ENCODE peak calls at places on chromosomes 1 and 21, in five cellular contexts. One of them, this sample, is unnamed.

GRCh38 chr21:32411366-32412161 is 942 bp upstream of the EVA1C start:
- DNase-seq in body of pancreas: peak; percentile 93
- DNase-seq in cardiac muscle cell: peak; percentile 25
- DNase-seq in PC-3: peak; percentile 66
- DNase-seq in prostate gland: peak; percentile 93
- DNase-seq in this sample: peak; percentile 94

GRCh38 chr1:155079487-155080249 is 1.0 kb downstream of the EFNA3 start:
- DNase-seq in PC-3: no peak
- DNase-seq in body of pancreas: peak; percentile 39
- DNase-seq in cardiac muscle cell: peak; percentile 59
- DNase-seq in prostate gland: no peak
- DNase-seq in this sample: peak; percentile 47

GRCh38 chr1:7177021-7177420 is 391.8 kb downstream of the CAMTA1 start:
- DNase-seq in prostate gland: no peak
- DNase-seq in PC-3: no peak
- DNase-seq in cardiac muscle cell: no peak
- DNase-seq in body of pancreas: no peak
- DNase-seq in this sample: no peak

GRCh38 chr1:193402032-193402431 is 215.6 kb upstream of the B3GALT2 start:
- DNase-seq in cardiac muscle cell: no peak
- DNase-seq in prostate gland: no peak
- DNase-seq in PC-3: no peak
- DNase-seq in body of pancreas: no peak
- DNase-seq in this sample: no peak

GRCh38 chr1:154352245-154352580 is 26.9 kb downstream of the ATP8B2 start:
- DNase-seq in PC-3: no peak
- DNase-seq in cardiac muscle cell: no peak
- DNase-seq in prostate gland: no peak
- DNase-seq in body of pancreas: no peak
- DNase-seq in this sample: no peak

GRCh38 chr1:150876111-150876434 is 326 bp downstream of the ARNT start:
- DNase-seq in body of pancreas: no peak
- DNase-seq in prostate gland: no peak
- DNase-seq in PC-3: peak; percentile 52
- DNase-seq in cardiac muscle cell: peak; percentile 84
- DNase-seq in this sample: peak; percentile 85

GRCh38 chr1:200644021-200644420 is 23.5 kb upstream of the KIF14 start:
- DNase-seq in cardiac muscle cell: no peak
- DNase-seq in body of pancreas: no peak
- DNase-seq in prostate gland: no peak
- DNase-seq in PC-3: no peak
- DNase-seq in this sample: no peak

GRCh38 chr1:195663549-195664280 is 944.5 kb downstream of the KCNT2 start:
- DNase-seq in prostate gland: no peak
- DNase-seq in cardiac muscle cell: no peak
- DNase-seq in body of pancreas: no peak
- DNase-seq in PC-3: peak; percentile 65
- DNase-seq in this sample: peak; percentile 68

GRCh38 chr1:38045431-38046332 is 911 bp downstream of the POU3F1 start:
- DNase-seq in cardiac muscle cell: peak; percentile 35
- DNase-seq in prostate gland: no peak
- DNase-seq in PC-3: no peak
- DNase-seq in body of pancreas: peak; percentile 45
- DNase-seq in this sample: peak; percentile 13

GRCh38 chr1:43719063-43719462 is 11.7 kb downstream of the ST3GAL3 start:
- DNase-seq in cardiac muscle cell: no peak
- DNase-seq in PC-3: no peak
- DNase-seq in prostate gland: no peak
- DNase-seq in body of pancreas: no peak
- DNase-seq in this sample: peak; percentile 59

GRCh38 chr1:201954263-201955008 is 867 bp upstream of the TIMM17A start:
- DNase-seq in cardiac muscle cell: no peak
- DNase-seq in body of pancreas: no peak
- DNase-seq in PC-3: no peak
- DNase-seq in prostate gland: no peak
- DNase-seq in this sample: no peak

GRCh38 chr21:36203603-36203889 is 46.9 kb downstream of the DOP1B start:
- DNase-seq in cardiac muscle cell: no peak
- DNase-seq in PC-3: peak; percentile 86
- DNase-seq in body of pancreas: peak; percentile 55
- DNase-seq in prostate gland: no peak
- DNase-seq in this sample: peak; percentile 74

DNA sequence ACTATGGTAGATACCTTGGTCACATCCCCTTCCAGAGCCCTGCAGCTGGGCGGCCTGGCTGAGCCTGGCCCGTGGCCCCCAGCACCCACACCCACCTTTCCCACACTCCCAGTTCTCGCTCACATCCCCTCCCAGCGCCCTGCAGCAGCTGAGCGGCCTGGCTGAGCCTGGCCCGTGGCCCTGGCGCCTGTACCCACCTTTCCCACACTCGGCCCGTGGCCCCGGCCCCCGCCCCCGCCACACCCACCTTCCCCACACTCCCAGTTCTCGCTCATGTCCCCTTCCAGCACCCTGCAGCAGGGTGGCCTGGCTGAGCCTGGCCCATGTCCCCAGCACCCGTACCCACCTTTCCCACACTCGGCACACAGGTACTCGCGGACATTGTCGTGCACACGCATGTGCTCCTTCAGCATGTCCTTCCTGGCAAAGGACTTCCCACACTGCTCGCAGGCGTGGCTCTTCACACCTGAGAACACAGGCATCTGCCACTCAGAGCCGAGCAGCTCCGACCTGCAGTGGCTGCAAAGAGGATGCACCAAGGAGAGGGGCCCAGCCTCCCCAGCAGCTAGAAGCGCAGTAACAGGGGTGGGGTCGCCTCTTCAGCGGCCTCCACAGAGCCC is 52.5 kb upstream of the RIPK4 start:
- DNase-seq in prostate gland: no peak
- DNase-seq in cardiac muscle cell: no peak
- DNase-seq in PC-3: no peak
- DNase-seq in body of pancreas: no peak
- DNase-seq in this sample: no peak
- H3K4me1 ChIP-seq in prostate gland: no peaks in the 10 kb centered on the region
- H3K4me1 ChIP-seq in cardiac muscle cell: no peaks in the 10 kb centered on the region
- H3K4me1 ChIP-seq in PC-3: peaks cover 15% of the 10 kb centered on the region
- H3K4me1 ChIP-seq in body of pancreas: peaks cover 7% of the 10 kb centered on the region
- H3K4me1 ChIP-seq in this sample: peaks cover 10% of the 10 kb centered on the region

GRCh38 chr1:46461017-46461808 is 28.4 kb upstream of the DMBX1 start:
- DNase-seq in cardiac muscle cell: no peak
- DNase-seq in PC-3: no peak
- DNase-seq in body of pancreas: no peak
- DNase-seq in prostate gland: no peak
- DNase-seq in this sample: no peak
- H3K27me3 ChIP-seq in cardiac muscle cell: peaks cover 67% of the 10 kb centered on the region
- H3K27me3 ChIP-seq in PC-3: no peaks in the 10 kb centered on the region
- H3K27me3 ChIP-seq in body of pancreas: no peaks in the 10 kb centered on the region
- H3K27me3 ChIP-seq in prostate gland: no peaks in the 10 kb centered on the region
- H3K27me3 ChIP-seq in this sample: peaks cover 76% of the 10 kb centered on the region

DNA sequence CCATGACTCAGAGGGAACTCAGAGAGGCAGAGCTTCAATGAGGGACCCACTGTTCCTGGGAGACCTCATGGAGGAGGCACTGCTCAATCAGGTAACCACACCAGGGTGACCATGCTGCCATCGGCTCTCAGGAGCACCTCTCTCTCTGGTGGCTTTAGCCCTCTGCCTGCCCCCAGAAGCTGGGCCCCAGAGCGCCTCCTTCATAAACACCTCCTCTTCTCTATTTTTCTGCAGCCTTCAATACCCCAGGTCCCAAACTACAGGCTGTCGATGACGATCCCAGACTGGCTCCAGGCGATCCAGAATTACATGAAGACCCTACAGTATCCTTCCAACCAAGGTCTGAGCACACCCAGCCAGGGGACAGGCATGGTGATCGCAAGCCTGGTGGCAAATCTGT is 10.6 kb downstream of the VASH2 start:
- DNase-seq in prostate gland: no peak
- DNase-seq in cardiac muscle cell: no peak
- DNase-seq in PC-3: no peak
- DNase-seq in body of pancreas: no peak
- DNase-seq in this sample: no peak
- H3K4me1 ChIP-seq in prostate gland: no peaks in the 10 kb centered on the region
- H3K4me1 ChIP-seq in cardiac muscle cell: no peaks in the 10 kb centered on the region
- H3K4me1 ChIP-seq in PC-3: no peaks in the 10 kb centered on the region
- H3K4me1 ChIP-seq in body of pancreas: no peaks in the 10 kb centered on the region
- H3K4me1 ChIP-seq in this sample: no peaks in the 10 kb centered on the region

GRCh38 chr1:118973536-118974160 is 14.5 kb downstream of the TBX15 start:
- DNase-seq in body of pancreas: no peak
- DNase-seq in cardiac muscle cell: no peak
- DNase-seq in PC-3: no peak
- DNase-seq in prostate gland: no peak
- DNase-seq in this sample: no peak
- H3K27me3 ChIP-seq in body of pancreas: peaks cover 3% of the 10 kb centered on the region
- H3K27me3 ChIP-seq in cardiac muscle cell: peaks cover 99% of the 10 kb centered on the region
- H3K27me3 ChIP-seq in PC-3: peaks cover 21% of the 10 kb centered on the region
- H3K27me3 ChIP-seq in prostate gland: peaks cover 2% of the 10 kb centered on the region
- H3K27me3 ChIP-seq in this sample: no peaks in the 10 kb centered on the region